ENCODE peak calls at places on chromosomes 16 and 17, in ten cellular contexts. B is uterus, H is body of pancreas, R is foreskin fibroblast, F is transverse colon, G is tibial artery, U is fibroblast of villous mesenchyme, S is A549, J is ovary, I is left ventricle myocardium inferior. N is an unnamed sample.

GRCh38 chr17:31072186-31072585 is 22.6 kb upstream of the NF1 start:
- DNase-seq in B (no peak), H (no peak), R (peak), F (no peak), G (no peak), U (peak), S (no peak), J (no peak), I (no peak), N (peak)

GRCh38 chr17:50272246-50272645 is 2.0 kb upstream of the TMEM92 start:
- DNase-seq in B (peak), H (no peak), R (no peak), F (peak), G (peak), U (no peak), S (no peak), J (peak), I (no peak), N (no peak)

GRCh38 chr17:70313450-70313849 is 144.1 kb downstream of the KCNJ2 start:
- DNase-seq in B (no peak), H (no peak), R (no peak), F (no peak), G (no peak), U (peak), S (no peak), J (no peak), I (no peak), N (peak)

GRCh38 chr17:28937044-28937729 is 14.1 kb downstream of the PHF12 start:
- DNase-seq in B (no peak), H (peak), R (peak), F (no peak), G (no peak), U (peak), S (no peak), J (no peak), I (no peak), N (peak)

GRCh38 chr17:48322060-48322459 is 108.0 kb downstream of the SKAP1 start:
- DNase-seq in B (no peak), H (no peak), R (peak), F (no peak), G (no peak), U (peak), S (peak), J (no peak), I (no peak), N (peak)

GRCh38 chr16:12225816-12226480 is 249.4 kb downstream of the SNX29 start:
- DNase-seq in B (no peak), H (no peak), R (peak), F (no peak), G (no peak), U (peak), S (no peak), J (no peak), I (no peak), N (peak)

GRCh38 chr17:61904094-61904710 is 23.6 kb downstream of the INTS2 start:
- DNase-seq in B (no peak), H (no peak), R (no peak), F (peak), G (no peak), U (no peak), S (no peak), J (peak), I (no peak), N (no peak)

GRCh38 chr17:31581022-31581483 is 189.6 kb downstream of the RAB11FIP4 start:
- DNase-seq in B (peak), H (peak), R (peak), F (peak), G (peak), U (peak), S (no peak), J (peak), I (peak), N (peak)

GRCh38 chr17:42672038-42672437 is 4.8 kb downstream of the PLEKHH3 start:
- DNase-seq in B (peak), H (no peak), R (no peak), F (no peak), G (no peak), U (no peak), S (no peak), J (no peak), I (no peak), N (no peak)

GRCh38 chr16:87056083-87056482 is 261.1 kb downstream of the C16orf95 start:
- DNase-seq in B (no peak), H (no peak), R (peak), F (no peak), G (no peak), U (no peak), S (no peak), J (no peak), I (no peak), N (peak)

GRCh38 chr17:42517516-42517915 is 18.5 kb upstream of the NAGLU start:
- DNase-seq in B (peak), H (peak), R (peak), F (peak), G (peak), U (peak), S (peak), J (peak), I (peak), N (peak)

GRCh38 chr17:43175213-43176118 is 4.5 kb downstream of the NBR1 start:
- DNase-seq in B (no peak), H (no peak), R (peak), F (no peak), G (no peak), U (peak), S (no peak), J (no peak), I (no peak), N (peak)

GRCh38 chr16:5709889-5710288 is 612.3 kb upstream of the EEF2KMT start:
- DNase-seq in B (no peak), H (no peak), R (no peak), F (no peak), G (no peak), U (peak), S (no peak), J (no peak), I (no peak), N (no peak)

DNA sequence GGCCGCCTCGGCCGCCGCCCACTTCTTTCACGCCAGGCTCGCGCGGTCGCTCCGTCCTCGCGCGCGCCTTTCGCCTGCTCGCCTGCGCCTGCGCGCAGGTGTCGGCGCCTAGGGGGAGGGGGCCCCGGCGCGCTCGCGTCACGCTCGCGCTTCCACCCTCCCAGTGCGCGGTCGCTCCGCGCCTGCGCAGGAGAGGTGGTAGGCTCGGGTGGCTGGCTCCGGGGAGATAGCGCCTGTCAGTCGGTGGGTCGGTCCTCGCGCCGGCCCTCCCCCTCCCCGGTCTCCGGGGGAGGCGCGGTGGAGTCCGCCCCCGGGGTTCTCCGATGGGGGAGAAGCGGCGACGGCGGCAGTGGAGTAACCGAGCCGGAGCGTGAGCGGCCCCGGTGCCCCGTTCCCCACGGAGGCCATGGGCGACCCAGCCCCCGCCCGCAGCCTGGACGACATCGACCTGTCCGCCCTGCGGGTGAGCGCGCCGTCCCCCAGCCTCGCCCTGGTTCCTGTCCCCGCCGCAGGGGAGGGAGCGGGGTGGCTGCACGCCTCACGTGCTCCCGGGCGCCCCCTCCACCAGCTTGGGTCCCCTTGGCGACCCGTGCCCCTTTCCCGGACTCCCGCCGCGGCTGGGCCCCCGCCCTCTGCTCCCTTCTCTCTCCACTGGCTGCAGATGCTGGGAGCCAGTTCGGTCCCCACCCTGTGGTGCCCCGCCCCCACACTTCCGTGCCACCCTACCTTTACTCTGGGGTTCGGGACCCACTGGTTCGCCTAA is at the start of gene MINK1:
- DNase-seq in B (peak), H (peak), R (peak), F (peak), G (peak), U (peak), S (peak), J (peak), I (peak), N (peak)
- TF ChIP-seq CTCF in B (no peak), H (no peak), R (no peak), F (no peak), G (peak), U (no peak), S (no peak), J (no peak), I (no peak), N (no peak)

GRCh38 chr17:47208744-47209488 is at the start of gene MYL4:
- DNase-seq in B (no peak), H (no peak), R (no peak), F (no peak), G (no peak), U (no peak), S (no peak), J (no peak), I (no peak), N (peak)

GRCh38 chr17:47207143-47208067 is 1.7 kb upstream of the MYL4 start:
- DNase-seq in B (no peak), H (no peak), R (no peak), F (no peak), G (no peak), U (no peak), S (no peak), J (no peak), I (no peak), N (no peak)

GRCh38 chr17:47203984-47204721 is 5.0 kb upstream of the MYL4 start:
- DNase-seq in B (no peak), H (no peak), R (peak), F (no peak), G (no peak), U (peak), S (no peak), J (no peak), I (no peak), N (peak)

GRCh38 chr17:47204722-47205418 is 4.3 kb upstream of the MYL4 start:
- DNase-seq in B (no peak), H (no peak), R (peak), F (no peak), G (peak), U (peak), S (no peak), J (no peak), I (peak), N (peak)

DNA sequence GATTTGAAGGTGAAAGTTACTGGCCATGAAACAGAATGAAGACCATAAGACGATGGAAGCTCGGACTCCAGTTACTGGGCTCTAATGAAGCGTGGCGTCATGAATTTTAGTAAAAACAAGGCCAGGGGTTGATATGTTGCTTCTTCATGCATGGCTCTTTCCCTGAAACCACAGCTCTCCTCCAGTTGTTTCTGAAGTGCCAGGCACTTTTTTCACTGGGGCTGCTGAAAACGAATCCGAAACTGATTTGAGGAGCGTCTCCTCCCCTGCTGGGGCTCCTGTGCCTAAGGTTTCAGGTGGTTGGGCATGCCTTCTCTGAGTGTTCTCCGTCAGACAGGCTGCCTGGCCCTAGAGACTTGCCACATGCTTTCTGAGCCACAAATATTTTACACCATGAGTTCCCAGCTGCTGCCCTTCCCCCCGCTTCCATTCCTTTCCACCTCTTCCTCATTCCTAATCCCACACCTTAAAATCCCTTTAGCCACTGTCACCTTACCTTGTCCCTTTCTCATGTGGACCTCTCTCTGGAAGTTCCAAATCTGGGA is 3.7 kb upstream of the MYL4 start:
- DNase-seq in B (no peak), H (peak), R (peak), F (peak), G (peak), U (peak), S (no peak), J (peak), I (peak), N (peak)
- H3K4me3 ChIP-seq in B (no peak), H (no peak), R (no peak), F (no peak), G (no peak), U (no peak), S (no peak), J (no peak), I (peak), N (peak)

GRCh38 chr16:29784157-29784556 is 6.1 kb downstream of the ZG16 start:
- DNase-seq in B (no peak), H (no peak), R (no peak), F (no peak), G (no peak), U (no peak), S (no peak), J (no peak), I (no peak), N (no peak)

GRCh38 chr16:29790183-29790948 is at the start of gene KIF22:
- DNase-seq in B (peak), H (peak), R (peak), F (peak), G (peak), U (peak), S (peak), J (peak), I (peak), N (peak)

GRCh38 chr16:29779474-29779873 is 1.4 kb downstream of the ZG16 start:
- DNase-seq in B (no peak), H (peak), R (no peak), F (no peak), G (no peak), U (no peak), S (no peak), J (no peak), I (no peak), N (no peak)

GRCh38 chr16:29789775-29790182 is 772 bp upstream of the KIF22 start:
- DNase-seq in B (peak), H (no peak), R (no peak), F (peak), G (peak), U (no peak), S (peak), J (no peak), I (no peak), N (no peak)

GRCh38 chr16:29784901-29785500 is 5.5 kb upstream of the KIF22 start:
- DNase-seq in B (peak), H (peak), R (peak), F (peak), G (peak), U (peak), S (no peak), J (peak), I (peak), N (peak)
- TF ChIP-seq CTCF in B (peak), H (peak), R (peak), F (peak), G (peak), U (peak), S (no peak), J (peak), I (peak), N (peak)

GRCh38 chr16:640614-641013 is 1.0 kb upstream of the MCRIP2 start:
- DNase-seq in B (no peak), H (no peak), R (no peak), F (no peak), G (no peak), U (no peak), S (no peak), J (no peak), I (no peak), N (no peak)

GRCh38 chr16:641326-642188 is at the start of gene MCRIP2:
- DNase-seq in B (peak), H (peak), R (peak), F (peak), G (peak), U (peak), S (peak), J (peak), I (peak), N (peak)

GRCh38 chr16:644556-644955 is 2.9 kb downstream of the MCRIP2 start:
- DNase-seq in B (no peak), H (no peak), R (no peak), F (no peak), G (no peak), U (no peak), S (no peak), J (no peak), I (no peak), N (no peak)

GRCh38 chr16:642189-643049 is 791 bp downstream of the MCRIP2 start:
- DNase-seq in B (no peak), H (peak), R (no peak), F (peak), G (no peak), U (no peak), S (no peak), J (peak), I (peak), N (no peak)

DNA sequence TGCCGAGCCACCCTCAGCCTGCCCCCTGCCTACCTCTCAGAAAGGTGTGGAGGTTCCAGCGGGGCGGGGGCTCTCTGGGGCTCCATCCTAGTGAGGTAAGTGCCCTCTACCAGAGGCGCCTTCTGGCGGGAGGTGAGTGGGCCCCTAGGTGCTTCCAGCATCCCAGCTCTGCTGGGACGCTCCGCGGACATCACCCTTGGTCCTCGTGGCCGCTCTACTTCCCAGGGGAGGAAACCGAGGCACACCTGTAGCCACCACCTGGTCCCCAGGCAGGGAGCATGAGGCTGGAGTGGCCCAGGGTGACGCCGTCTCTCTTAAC is 1.4 kb downstream of the MCRIP2 start:
- DNase-seq in B (no peak), H (no peak), R (no peak), F (no peak), G (no peak), U (no peak), S (no peak), J (no peak), I (no peak), N (no peak)
- H3K4me3 ChIP-seq in B (no peak), H (no peak), R (peak), F (peak), G (no peak), U (peak), S (peak), J (peak), I (peak), N (peak)